ENCODE peak calls at places on chromosomes 1 and 21, in four cellular contexts. E is CD4-positive, CD25-positive, alpha-beta regulatory T cell; J is astrocyte of the spinal cord; H is PC-9. T is an unnamed sample.

GRCh38 chr1:147580200-147580557 is 38.9 kb downstream of the BCL9 start:
- DNase-seq in E (peak; percentile 23), J (peak; percentile 59), H (no peak), T (peak; percentile 21)

GRCh38 chr1:29634324-29635072 is 398.2 kb downstream of the PTPRU start:
- DNase-seq in E (no peak), J (no peak), H (no peak), T (no peak)

GRCh38 chr1:97379387-97380075 is 541.3 kb downstream of the DPYD start:
- DNase-seq in E (no peak), J (peak; percentile 69), H (no peak), T (peak; percentile 89)

GRCh38 chr1:61337981-61338848 is 255.9 kb downstream of the NFIA start:
- DNase-seq in E (no peak), J (peak; percentile 96), H (peak; percentile 92), T (peak; percentile 81)

GRCh38 chr1:24724345-24725208 is 20.7 kb upstream of the CLIC4 start:
- DNase-seq in E (no peak), J (peak; percentile 92), H (peak; percentile 87), T (no peak)

GRCh38 chr1:214549604-214550338 is 1.6 kb downstream of the PTPN14 start:
- DNase-seq in E (no peak), J (peak; percentile 58), H (peak; percentile 42), T (no peak)

GRCh38 chr1:29196863-29197589 is 15.3 kb upstream of the SRSF4 start:
- DNase-seq in E (no peak), J (peak; percentile 85), H (no peak), T (peak; percentile 42)

GRCh38 chr1:21647431-21648373 is 21.5 kb downstream of the RAP1GAP start:
- DNase-seq in E (no peak), J (peak; percentile 41), H (no peak), T (no peak)

GRCh38 chr1:231629132-231629531 is 2.5 kb downstream of the DISC1 start:
- DNase-seq in E (no peak), J (no peak), H (no peak), T (no peak)

GRCh38 chr1:153040950-153041631 is at the start of gene SPRR2D:
- DNase-seq in E (no peak), J (no peak), H (no peak), T (no peak)

DNA sequence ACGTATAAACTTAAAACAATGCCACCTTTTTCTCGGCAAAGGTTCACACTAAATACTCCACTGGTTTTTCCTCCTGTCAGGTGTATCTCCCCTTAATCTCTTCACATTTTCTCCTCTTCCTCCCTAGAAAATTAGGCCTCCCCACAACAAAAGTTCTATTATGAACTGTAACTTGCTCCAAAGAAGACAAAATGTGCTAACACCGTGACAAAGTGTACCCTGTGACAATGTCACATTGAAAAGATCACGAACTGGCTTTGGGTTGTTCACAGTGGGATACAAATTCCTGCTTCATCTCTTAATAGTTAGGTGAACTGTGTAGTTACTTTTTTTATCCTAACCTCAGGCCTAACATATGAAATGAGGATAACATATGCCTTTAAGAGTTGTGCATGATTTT is 6.0 kb downstream of the NUCKS1 start:
- DNase-seq in E (no peak), J (no peak), H (no peak), T (no peak)
- H3K4me3 ChIP-seq in E (no peak overlapping the region), J (no peak overlapping the region), H (no peak overlapping the region), T (no peak overlapping the region)

GRCh38 chr1:155300553-155301329 is 497 bp downstream of the PKLR start:
- DNase-seq in E (no peak), J (no peak), H (no peak), T (no peak)

GRCh38 chr1:155296660-155297059 is 4.6 kb downstream of the PKLR start:
- DNase-seq in E (no peak), J (no peak), H (no peak), T (no peak)

GRCh38 chr1:155301342-155301841 is at the start of gene PKLR:
- DNase-seq in E (no peak), J (no peak), H (no peak), T (no peak)

GRCh38 chr1:155297431-155297830 is 3.8 kb downstream of the PKLR start:
- DNase-seq in E (no peak), J (no peak), H (no peak), T (no peak)

DNA sequence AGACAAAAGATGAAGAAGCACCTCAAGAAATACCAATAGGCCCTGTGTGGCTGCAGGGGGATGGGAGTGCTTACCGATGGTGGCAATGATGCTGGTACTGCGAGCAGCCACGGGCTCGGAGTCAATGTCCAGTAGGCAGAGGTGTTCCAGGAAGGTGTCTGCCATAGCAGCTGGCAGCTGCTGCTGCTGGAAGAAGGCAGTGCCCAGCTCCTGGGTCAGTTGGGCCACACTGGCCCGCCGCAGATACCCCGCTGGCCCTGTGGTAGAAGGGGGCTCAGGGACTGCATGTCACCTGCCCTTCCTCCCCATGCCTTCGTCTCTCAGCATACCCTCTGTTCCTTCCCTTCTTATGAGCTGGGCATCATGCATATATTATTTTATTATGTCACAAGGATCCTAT is 1.2 kb downstream of the PKLR start:
- DNase-seq in E (no peak), J (no peak), H (no peak), T (no peak)
- H3K4me3 ChIP-seq in E (no peak overlapping the region), J (no peak overlapping the region), H (no peak overlapping the region), T (no peak overlapping the region)

GRCh38 chr1:52365746-52366516 is at the start of gene CC2D1B:
- DNase-seq in E (peak; percentile 100), J (peak; percentile 98), H (peak; percentile 94), T (peak; percentile 91)

GRCh38 chr1:52367272-52367671 is 1.3 kb upstream of the CC2D1B start:
- DNase-seq in E (no peak), J (no peak), H (no peak), T (no peak)

GRCh38 chr1:52365091-52365745 is 787 bp downstream of the CC2D1B start:
- DNase-seq in E (no peak), J (peak; percentile 73), H (peak; percentile 78), T (peak; percentile 26)

GRCh38 chr1:52366517-52366827 is 467 bp upstream of the CC2D1B start:
- DNase-seq in E (no peak), J (no peak), H (no peak), T (no peak)

DNA sequence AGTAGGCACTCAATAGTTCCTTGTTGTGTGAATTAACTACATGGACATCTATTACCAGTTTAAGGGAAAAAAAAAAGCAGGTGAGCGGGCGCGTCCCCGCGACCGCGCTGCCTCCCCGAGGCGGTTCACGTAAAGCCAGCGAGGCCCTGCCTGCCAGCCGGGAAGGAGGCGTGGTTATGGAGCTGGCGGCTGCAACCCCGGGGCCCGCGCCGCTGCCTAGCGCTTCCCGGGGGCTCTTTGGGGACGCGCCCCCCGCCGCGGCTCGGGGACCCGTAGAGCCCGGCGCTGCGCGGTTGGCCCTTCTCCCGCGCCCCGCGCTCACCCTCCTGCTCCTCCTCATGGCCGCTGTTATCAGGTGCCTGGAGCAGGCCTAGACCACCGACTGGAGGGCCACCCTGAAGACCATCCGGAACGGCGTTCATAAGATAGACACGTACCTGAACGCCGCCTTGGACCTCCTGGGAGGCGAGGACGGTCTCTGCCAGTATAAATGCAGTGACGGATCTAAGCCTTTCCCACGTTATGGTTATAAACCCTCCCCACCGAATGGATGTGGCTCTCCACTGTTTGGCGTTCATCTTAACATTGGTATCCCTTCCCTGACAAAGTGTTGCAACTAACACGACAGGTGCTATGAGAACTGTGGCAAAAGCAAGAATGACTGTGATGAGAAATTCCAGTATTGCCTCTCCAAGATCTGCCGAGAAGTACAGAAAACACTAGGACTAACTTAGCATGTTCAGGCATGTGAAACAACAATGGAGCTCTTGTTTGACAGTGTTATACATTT is 2.6 kb upstream of the CC2D1B start:
- DNase-seq in E (peak; percentile 38), J (peak; percentile 45), H (peak; percentile 59), T (no peak)
- H3K4me3 ChIP-seq in E (peak overlapping the region; percentile 45), J (peak overlapping the region; percentile 34), H (peak overlapping the region; percentile 70), T (peak overlapping the region; percentile 49)

GRCh38 chr21:44076316-44076715 is 30.9 kb upstream of the PWP2 start:
- DNase-seq in E (no peak), J (no peak), H (no peak), T (no peak)

GRCh38 chr21:44072111-44072510 is 35.1 kb upstream of the PWP2 start:
- DNase-seq in E (no peak), J (no peak), H (no peak), T (no peak)

GRCh38 chr21:44070391-44070790 is 36.8 kb upstream of the PWP2 start:
- DNase-seq in E (no peak), J (no peak), H (no peak), T (no peak)

GRCh38 chr21:44071359-44072104 is 35.7 kb upstream of the PWP2 start:
- DNase-seq in E (no peak), J (no peak), H (no peak), T (no peak)

DNA sequence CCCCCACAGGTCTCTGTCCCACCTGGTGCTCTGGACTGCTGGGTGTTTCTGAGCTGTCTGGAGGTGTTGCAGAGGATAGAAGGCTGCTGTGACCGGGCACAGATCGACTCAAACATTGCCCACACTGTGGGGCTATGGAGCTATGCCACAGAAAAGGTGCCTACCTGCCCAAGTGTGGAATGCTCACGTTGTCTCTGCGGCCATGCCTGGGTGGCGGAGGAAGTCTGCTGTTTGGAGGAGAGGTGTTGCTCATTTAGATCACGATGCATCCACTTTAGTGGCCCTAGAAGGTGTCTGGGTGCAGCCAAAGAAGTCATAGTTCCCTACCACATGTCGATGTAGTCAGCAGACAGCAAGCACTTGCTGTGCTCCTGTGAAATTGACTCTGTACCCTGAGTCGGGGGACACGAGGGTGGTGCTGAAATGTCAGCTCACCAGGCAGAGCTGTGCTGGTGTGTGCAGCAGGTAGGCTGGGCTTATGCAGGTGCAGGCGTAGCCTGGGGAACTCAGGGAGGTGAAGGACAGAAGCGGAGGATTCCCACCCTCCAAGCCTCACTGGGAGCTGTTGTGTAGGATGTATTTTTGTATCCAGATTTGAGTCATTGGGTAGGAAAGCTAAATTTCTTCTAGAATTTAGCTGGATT is 32.8 kb upstream of the PWP2 start:
- DNase-seq in E (no peak), J (no peak), H (no peak), T (no peak)
- H3K4me3 ChIP-seq in E (no peak overlapping the region), J (no peak overlapping the region), H (no peak overlapping the region), T (no peak overlapping the region)

DNA sequence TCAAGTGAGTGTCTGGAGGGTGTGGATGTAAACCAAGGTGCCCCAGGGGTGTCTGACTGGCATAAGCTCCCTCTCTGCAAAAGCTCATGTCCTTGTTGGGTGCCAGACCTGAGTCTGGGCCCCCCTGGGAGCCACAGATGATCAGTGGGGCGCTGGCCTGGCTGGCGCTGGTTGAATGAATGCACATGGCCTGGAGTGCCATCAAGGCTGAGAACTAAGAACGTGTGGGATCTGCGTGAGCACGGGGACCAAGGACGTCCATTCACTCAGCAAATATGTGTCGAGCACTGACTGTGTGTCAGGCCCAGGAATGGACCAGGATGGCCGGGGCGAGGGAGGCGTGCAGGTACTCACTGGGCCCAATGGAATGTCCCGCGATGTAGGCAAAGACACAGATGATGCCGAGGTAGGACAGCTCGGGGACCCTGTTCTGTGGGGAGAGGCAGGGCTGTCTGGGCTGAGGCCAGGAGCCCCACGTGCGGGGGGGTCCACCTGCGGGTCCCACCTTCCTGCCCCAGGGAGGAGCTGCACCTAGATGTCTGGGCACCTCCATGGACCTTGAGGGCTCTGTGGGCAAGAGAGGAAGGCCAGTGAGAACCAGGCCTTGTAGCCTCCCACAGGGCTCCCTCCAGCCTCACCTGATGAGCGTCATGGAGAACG is 19.1 kb downstream of the SLC2A7 start:
- DNase-seq in E (no peak), J (no peak), H (no peak), T (no peak)
- H3K4me3 ChIP-seq in E (no peak overlapping the region), J (no peak overlapping the region), H (no peak overlapping the region), T (no peak overlapping the region)

DNA sequence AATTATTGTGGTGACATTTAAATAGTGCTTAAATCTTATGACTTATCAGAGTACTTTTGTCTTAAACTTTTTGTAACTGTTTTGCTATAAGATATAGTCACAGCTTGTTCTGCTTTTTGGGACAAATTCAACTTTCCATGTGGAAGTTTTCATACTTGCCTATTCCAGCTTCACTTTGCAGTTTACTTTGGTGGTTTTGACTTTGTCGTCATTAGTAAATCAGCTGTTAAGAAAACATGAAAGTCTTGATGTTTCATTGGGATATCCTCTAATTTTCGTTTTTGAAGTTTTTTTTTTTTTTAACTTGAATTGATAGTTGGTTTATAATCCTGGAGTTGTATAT is 31.3 kb downstream of the SDCCAG8 start:
- DNase-seq in E (no peak), J (peak; percentile 58), H (no peak), T (no peak)
- H3K4me3 ChIP-seq in E (no peak overlapping the region), J (no peak overlapping the region), H (no peak overlapping the region), T (no peak overlapping the region)